ENCODE peak calls at places on chromosomes 13 and 19, in eight cellular contexts. Y is amniotic epithelial cell; H is left cardiac atrium; Q is T follicular helper cell; R is H7; K is GM20000; J is erythroblast; X is stimulated activated CD4-positive, alpha-beta T cell treated with anti-CD3 and anti-CD28 coated beads, Interleukin-4, amount 100 ng/mL, for 4 hours. F is an unnamed sample.

GRCh38 chr19:55640577-55641375 is at the start of gene ZNF580:
- DNase-seq in Y (peak), H (peak), Q (no peak), R (peak), K (peak), J (peak), X (peak), F (peak)

GRCh38 chr13:110528371-110528770 is 33.2 kb downstream of the RAB20 start:
- DNase-seq in Y (peak), H (no peak), Q (no peak), R (no peak), K (no peak), J (no peak), X (no peak), F (no peak)

GRCh38 chr13:113086031-113086750 is 19.4 kb upstream of the F7 start:
- DNase-seq in Y (no peak), H (no peak), Q (no peak), R (peak), K (no peak), J (no peak), X (no peak), F (no peak)

GRCh38 chr19:55680339-55681130 is 5.5 kb downstream of the EPN1 start:
- DNase-seq in Y (no peak), H (no peak), Q (no peak), R (no peak), K (no peak), J (no peak), X (no peak), F (no peak)

GRCh38 chr13:34967851-34968562 is 25.9 kb downstream of the NBEA start:
- DNase-seq in Y (peak), H (no peak), Q (no peak), R (no peak), K (no peak), J (no peak), X (no peak), F (no peak)

GRCh38 chr13:91747164-91747563 is 348.7 kb downstream of the GPC5 start:
- DNase-seq in Y (no peak), H (no peak), Q (no peak), R (no peak), K (no peak), J (no peak), X (no peak), F (no peak)

GRCh38 chr13:42946927-42947326 is 45.1 kb downstream of the EPSTI1 start:
- DNase-seq in Y (peak), H (no peak), Q (no peak), R (no peak), K (no peak), J (no peak), X (no peak), F (no peak)

GRCh38 chr13:40352807-40353562 is 313.5 kb downstream of the FOXO1 start:
- DNase-seq in Y (peak), H (peak), Q (no peak), R (no peak), K (no peak), J (no peak), X (no peak), F (no peak)

GRCh38 chr13:33052446-33052845 is 36.2 kb downstream of the KL start:
- DNase-seq in Y (peak), H (no peak), Q (no peak), R (no peak), K (no peak), J (no peak), X (no peak), F (no peak)

GRCh38 chr13:44299142-44299541 is 74.5 kb upstream of the SERP2 start:
- DNase-seq in Y (peak), H (no peak), Q (no peak), R (no peak), K (no peak), J (no peak), X (no peak), F (no peak)

GRCh38 chr13:98405690-98406344 is 171.1 kb downstream of the STK24 start:
- DNase-seq in Y (no peak), H (no peak), Q (no peak), R (no peak), K (no peak), J (no peak), X (no peak), F (no peak)

GRCh38 chr19:1121395-1121794 is 17.6 kb downstream of the GPX4 start:
- DNase-seq in Y (no peak), H (no peak), Q (no peak), R (no peak), K (no peak), J (no peak), X (no peak), F (no peak)

GRCh38 chr19:38488096-38488495 is 54.6 kb downstream of the RYR1 start:
- DNase-seq in Y (no peak), H (no peak), Q (no peak), R (no peak), K (no peak), J (no peak), X (no peak), F (no peak)

GRCh38 chr13:49908637-49909036 is 27.5 kb downstream of the SPRYD7 start:
- DNase-seq in Y (no peak), H (no peak), Q (no peak), R (no peak), K (no peak), J (peak), X (no peak), F (no peak)

GRCh38 chr19:35212241-35212640 is 16.3 kb downstream of the FAM187B start:
- DNase-seq in Y (no peak), H (no peak), Q (no peak), R (no peak), K (no peak), J (no peak), X (no peak), F (no peak)

GRCh38 chr13:111853766-111854165 is 213.2 kb upstream of the SOX1 start:
- DNase-seq in Y (no peak), H (no peak), Q (no peak), R (no peak), K (no peak), J (no peak), X (no peak), F (no peak)

GRCh38 chr19:39199025-39199424 is 2.3 kb downstream of the NCCRP1 start:
- DNase-seq in Y (peak), H (peak), Q (no peak), R (peak), K (no peak), J (no peak), X (no peak), F (no peak)

GRCh38 chr19:49807174-49807830 is 5.8 kb downstream of the FUZ start:
- DNase-seq in Y (no peak), H (no peak), Q (no peak), R (peak), K (no peak), J (no peak), X (no peak), F (no peak)

GRCh38 chr19:4929186-4929585 is 19.9 kb downstream of the UHRF1 start:
- DNase-seq in Y (peak), H (no peak), Q (no peak), R (no peak), K (no peak), J (no peak), X (no peak), F (no peak)

GRCh38 chr13:40672310-40673060 is 6.0 kb upstream of the FOXO1 start:
- DNase-seq in Y (peak), H (no peak), Q (no peak), R (peak), K (no peak), J (peak), X (no peak), F (no peak)

GRCh38 chr13:97121894-97122293 is 100.2 kb upstream of the MBNL2 start:
- DNase-seq in Y (peak), H (no peak), Q (no peak), R (no peak), K (no peak), J (no peak), X (no peak), F (no peak)

GRCh38 chr13:98454389-98454881 is 122.5 kb downstream of the STK24 start:
- DNase-seq in Y (peak), H (no peak), Q (no peak), R (no peak), K (no peak), J (no peak), X (no peak), F (no peak)

GRCh38 chr19:8377598-8377997 is 12.6 kb upstream of the RAB11B start:
- DNase-seq in Y (no peak), H (no peak), Q (no peak), R (no peak), K (peak), J (no peak), X (no peak), F (no peak)

GRCh38 chr13:75566658-75567057 is 17.1 kb downstream of the UCHL3 start:
- DNase-seq in Y (peak), H (no peak), Q (no peak), R (no peak), K (no peak), J (no peak), X (no peak), F (no peak)

GRCh38 chr13:71169125-71169524 is 697.9 kb downstream of the DACH1 start:
- DNase-seq in Y (no peak), H (no peak), Q (no peak), R (no peak), K (no peak), J (no peak), X (no peak), F (no peak)

GRCh38 chr19:45638930-45639729 is at the start of gene EML2:
- DNase-seq in Y (no peak), H (peak), Q (peak), R (peak), K (peak), J (peak), X (peak), F (peak)

GRCh38 chr19:49094505-49095482 is 9.5 kb downstream of the SNRNP70 start:
- DNase-seq in Y (no peak), H (peak), Q (no peak), R (no peak), K (no peak), J (no peak), X (no peak), F (no peak)

GRCh38 chr13:113121928-113122420 is 625 bp upstream of the F10 start:
- DNase-seq in Y (no peak), H (peak), Q (no peak), R (peak), K (no peak), J (no peak), X (no peak), F (no peak)

F was measured in stimulated activated naive CD4-positive, alpha-beta T cell.